ENCODE peak calls at places on chromosomes 13 and 19, in five cellular contexts. X is endothelial cell of umbilical vein, S is AG08396, O is T-helper 2 cell, Z is foreskin keratinocyte. M is an unnamed sample.

GRCh38 chr19:11964496-11964857 is 363 bp upstream of the ZNF763 start:
- DNase-seq in S (peak), Z (no peak), X (no peak), O (no peak), M (no peak)

GRCh38 chr19:17236414-17236716 is 9.4 kb downstream of the NR2F6 start:
- DNase-seq in X (no peak), O (no peak), Z (no peak), S (no peak), M (no peak)

GRCh38 chr19:51034704-51035103 is at the start of gene KLK12:
- DNase-seq in O (no peak), Z (no peak), S (no peak), X (no peak), M (no peak)

GRCh38 chr19:48506138-48506733 is 5.4 kb downstream of the LMTK3 start:
- DNase-seq in O (no peak), Z (no peak), X (no peak), S (peak), M (peak)

GRCh38 chr13:75818181-75819110 is 182.3 kb downstream of the LMO7 start:
- DNase-seq in X (no peak), O (no peak), Z (no peak), S (no peak), M (no peak)

GRCh38 chr19:3668331-3669133 is 31.7 kb downstream of the PIP5K1C start:
- DNase-seq in S (no peak), Z (no peak), O (no peak), X (no peak), M (no peak)

GRCh38 chr13:103815619-103816018 is 749.4 kb upstream of the SLC10A2 start:
- DNase-seq in O (no peak), S (no peak), Z (peak), X (no peak), M (no peak)

GRCh38 chr19:821976-822773 is 420 bp upstream of the PLPPR3 start:
- DNase-seq in X (no peak), S (peak), O (no peak), Z (no peak), M (no peak)

GRCh38 chr19:33047422-33047821 is 17.3 kb downstream of the RHPN2 start:
- DNase-seq in O (no peak), Z (peak), X (no peak), S (no peak), M (no peak)

GRCh38 chr19:16121967-16122366 is 10.3 kb downstream of the RAB8A start:
- DNase-seq in O (no peak), S (no peak), Z (peak), X (no peak), M (no peak)

GRCh38 chr19:20167020-20167644 is at the start of gene ZNF486:
- DNase-seq in O (peak), X (peak), S (peak), Z (peak), M (peak)

GRCh38 chr13:47126432-47126831 is 229.6 kb upstream of the HTR2A start:
- DNase-seq in O (no peak), S (no peak), Z (no peak), X (no peak), M (no peak)

GRCh38 chr13:45943965-45944364 is 92.4 kb upstream of the SIAH3 start:
- DNase-seq in O (no peak), Z (no peak), X (no peak), S (no peak), M (no peak)

GRCh38 chr19:12723383-12723642 is 419 bp downstream of the TNPO2 start:
- DNase-seq in S (no peak), X (no peak), Z (no peak), O (no peak), M (peak)

GRCh38 chr19:4503224-4504170 is 14.8 kb downstream of the PLIN4 start:
- DNase-seq in S (no peak), O (no peak), Z (no peak), X (no peak), M (no peak)

GRCh38 chr13:74243637-74244526 is 109.7 kb upstream of the KLF12 start:
- DNase-seq in Z (peak), X (peak), S (peak), O (no peak), M (no peak)